ENCODE peak calls at places on chromosomes 2 and 18, in ten cellular contexts. One of them, this sample, is unnamed. For H3K4me1, the result is how much of the 10 kb centered on the place peaks cover.

GRCh38 chr2:238141541-238142318 is 3.3 kb downstream of the KLHL30 start:
- DNase-seq in ovary: no peak
- DNase-seq in neural progenitor cell: no peak
- DNase-seq in cardiac muscle cell: no peak
- DNase-seq in PC-9: peak
- DNase-seq in colonic mucosa: peak
- DNase-seq in H9: no peak
- DNase-seq in uterus: no peak
- DNase-seq in kidney: peak
- DNase-seq in spleen: no peak
- DNase-seq in this sample: peak

GRCh38 chr18:22219568-22220355 is 50.4 kb downstream of the GATA6 start:
- DNase-seq in spleen: no peak
- DNase-seq in cardiac muscle cell: no peak
- DNase-seq in H9: peak
- DNase-seq in PC-9: no peak
- DNase-seq in neural progenitor cell: peak
- DNase-seq in kidney: no peak
- DNase-seq in ovary: no peak
- DNase-seq in colonic mucosa: no peak
- DNase-seq in uterus: no peak
- DNase-seq in this sample: no peak

GRCh38 chr2:176470713-176471112 is 201.5 kb downstream of the MTX2 start:
- DNase-seq in cardiac muscle cell: no peak
- DNase-seq in uterus: no peak
- DNase-seq in PC-9: no peak
- DNase-seq in colonic mucosa: no peak
- DNase-seq in ovary: no peak
- DNase-seq in H9: no peak
- DNase-seq in spleen: no peak
- DNase-seq in kidney: no peak
- DNase-seq in neural progenitor cell: no peak
- DNase-seq in this sample: no peak

GRCh38 chr2:113872201-113872600 is 17.7 kb upstream of the ACTR3 start:
- DNase-seq in spleen: no peak
- DNase-seq in colonic mucosa: no peak
- DNase-seq in H9: no peak
- DNase-seq in uterus: no peak
- DNase-seq in ovary: no peak
- DNase-seq in kidney: no peak
- DNase-seq in neural progenitor cell: no peak
- DNase-seq in cardiac muscle cell: no peak
- DNase-seq in PC-9: no peak
- DNase-seq in this sample: no peak

GRCh38 chr18:68083131-68083530 is 566.6 kb upstream of the DSEL start:
- DNase-seq in cardiac muscle cell: no peak
- DNase-seq in uterus: no peak
- DNase-seq in ovary: no peak
- DNase-seq in kidney: no peak
- DNase-seq in colonic mucosa: no peak
- DNase-seq in neural progenitor cell: no peak
- DNase-seq in PC-9: no peak
- DNase-seq in H9: no peak
- DNase-seq in spleen: no peak
- DNase-seq in this sample: no peak

GRCh38 chr2:169775765-169776482 is 22.7 kb upstream of the SSB start:
- DNase-seq in PC-9: no peak
- DNase-seq in cardiac muscle cell: no peak
- DNase-seq in neural progenitor cell: no peak
- DNase-seq in H9: no peak
- DNase-seq in colonic mucosa: no peak
- DNase-seq in kidney: no peak
- DNase-seq in ovary: no peak
- DNase-seq in spleen: no peak
- DNase-seq in uterus: no peak
- DNase-seq in this sample: no peak

GRCh38 chr2:54722641-54723299 is 692 bp upstream of the EML6 start:
- DNase-seq in spleen: no peak
- DNase-seq in colonic mucosa: peak
- DNase-seq in H9: no peak
- DNase-seq in cardiac muscle cell: peak
- DNase-seq in neural progenitor cell: no peak
- DNase-seq in kidney: no peak
- DNase-seq in ovary: no peak
- DNase-seq in uterus: no peak
- DNase-seq in PC-9: no peak
- DNase-seq in this sample: no peak

GRCh38 chr18:11850821-11851155 is 425 bp upstream of the CHMP1B start:
- DNase-seq in ovary: no peak
- DNase-seq in uterus: no peak
- DNase-seq in kidney: no peak
- DNase-seq in colonic mucosa: no peak
- DNase-seq in cardiac muscle cell: no peak
- DNase-seq in neural progenitor cell: no peak
- DNase-seq in H9: no peak
- DNase-seq in spleen: no peak
- DNase-seq in PC-9: no peak
- DNase-seq in this sample: no peak

DNA sequence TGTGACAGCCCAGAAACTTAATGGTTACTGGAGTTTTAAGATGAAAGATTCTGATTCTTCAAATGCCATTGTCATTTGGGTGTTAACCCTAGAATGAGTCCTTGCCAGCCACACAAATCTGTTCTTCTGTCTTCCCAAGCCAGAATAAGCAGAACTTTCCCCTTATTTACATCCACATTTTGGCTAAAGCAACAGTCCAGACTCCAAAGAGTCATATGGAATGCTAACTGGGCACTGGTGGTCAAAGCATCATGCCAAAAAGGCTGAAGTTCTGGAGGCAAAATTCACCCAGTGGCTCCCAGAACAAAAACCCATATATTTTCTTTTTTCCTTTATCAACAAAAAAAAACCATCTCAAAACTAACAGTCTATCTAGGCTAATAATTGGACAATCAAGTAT is 89.7 kb upstream of the SETBP1 start:
- DNase-seq in PC-9: no peak
- DNase-seq in ovary: no peak
- DNase-seq in spleen: no peak
- DNase-seq in neural progenitor cell: no peak
- DNase-seq in colonic mucosa: no peak
- DNase-seq in kidney: no peak
- DNase-seq in uterus: no peak
- DNase-seq in cardiac muscle cell: no peak
- DNase-seq in H9: no peak
- DNase-seq in this sample: no peak
- H3K4me1 ChIP-seq in PC-9: under half
- H3K4me1 ChIP-seq in ovary: under half
- H3K4me1 ChIP-seq in spleen: under half
- H3K4me1 ChIP-seq in neural progenitor cell: under half
- H3K4me1 ChIP-seq in colonic mucosa: under half
- H3K4me1 ChIP-seq in kidney: under half
- H3K4me1 ChIP-seq in uterus: under half
- H3K4me1 ChIP-seq in cardiac muscle cell: under half
- H3K4me1 ChIP-seq in H9: under half
- H3K4me1 ChIP-seq in this sample: under half

DNA sequence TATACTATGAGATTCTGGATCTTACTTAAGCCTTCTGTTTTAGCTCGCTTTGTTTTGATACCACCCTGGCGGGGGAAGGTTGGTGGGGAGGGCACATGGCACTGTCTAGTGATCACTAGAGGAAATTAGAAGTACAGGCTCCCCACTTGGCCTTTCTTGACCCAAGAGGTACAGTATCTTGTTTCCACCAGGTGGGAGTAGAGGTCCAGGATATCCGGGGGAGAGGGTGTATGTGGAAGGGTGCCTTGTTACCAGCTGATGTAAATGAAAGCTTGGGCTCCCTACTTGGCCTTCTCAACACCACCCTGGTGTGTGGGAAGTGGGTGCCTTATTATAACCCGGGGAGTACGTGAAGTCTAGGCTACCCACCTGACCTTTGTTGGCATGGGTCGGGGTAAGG is 7.5 kb downstream of the GALNT1 start:
- DNase-seq in cardiac muscle cell: peak
- DNase-seq in uterus: no peak
- DNase-seq in H9: peak
- DNase-seq in colonic mucosa: no peak
- DNase-seq in spleen: no peak
- DNase-seq in PC-9: no peak
- DNase-seq in ovary: no peak
- DNase-seq in kidney: no peak
- DNase-seq in neural progenitor cell: peak
- DNase-seq in this sample: no peak
- TF ChIP-seq CTCF in cardiac muscle cell: no peak
- TF ChIP-seq CTCF in uterus: no peak
- TF ChIP-seq CTCF in H9: peak
- TF ChIP-seq CTCF in colonic mucosa: no peak
- TF ChIP-seq CTCF in spleen: no peak
- TF ChIP-seq CTCF in PC-9: no peak
- TF ChIP-seq CTCF in ovary: no peak
- TF ChIP-seq CTCF in kidney: no peak
- TF ChIP-seq CTCF in neural progenitor cell: peak
- TF ChIP-seq CTCF in this sample: no peak

DNA sequence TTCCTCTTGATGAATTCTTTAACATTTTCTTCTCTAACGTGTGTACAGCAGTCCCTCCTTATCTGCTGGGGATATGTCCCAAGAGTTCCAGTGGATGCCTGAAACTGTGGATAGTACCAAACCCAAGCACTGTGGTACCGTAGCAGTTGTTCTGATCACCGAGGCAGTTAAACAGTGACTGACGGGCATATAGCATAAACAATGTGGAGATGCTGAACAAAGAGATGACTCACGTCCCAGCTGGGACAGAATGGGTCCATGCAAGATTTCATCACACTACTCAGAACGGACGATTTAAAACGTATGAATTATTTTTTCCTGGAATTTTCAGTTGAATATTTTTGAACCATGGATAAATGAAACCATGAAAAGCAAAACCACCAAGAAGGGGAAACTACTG is 54.5 kb upstream of the SPAG16 start:
- DNase-seq in kidney: no peak
- DNase-seq in PC-9: no peak
- DNase-seq in colonic mucosa: no peak
- DNase-seq in ovary: no peak
- DNase-seq in spleen: no peak
- DNase-seq in cardiac muscle cell: no peak
- DNase-seq in uterus: no peak
- DNase-seq in neural progenitor cell: no peak
- DNase-seq in H9: no peak
- DNase-seq in this sample: no peak
- H3K27ac ChIP-seq in kidney: no peak
- H3K27ac ChIP-seq in PC-9: no peak
- H3K27ac ChIP-seq in colonic mucosa: no peak
- H3K27ac ChIP-seq in ovary: no peak
- H3K27ac ChIP-seq in spleen: no peak
- H3K27ac ChIP-seq in cardiac muscle cell: no peak
- H3K27ac ChIP-seq in uterus: no peak
- H3K27ac ChIP-seq in neural progenitor cell: no peak
- H3K27ac ChIP-seq in H9: no peak
- H3K27ac ChIP-seq in this sample: no peak

GRCh38 chr2:174611851-174612250 is 14.2 kb upstream of the WIPF1 start:
- DNase-seq in neural progenitor cell: no peak
- DNase-seq in cardiac muscle cell: no peak
- DNase-seq in PC-9: no peak
- DNase-seq in kidney: no peak
- DNase-seq in ovary: no peak
- DNase-seq in H9: no peak
- DNase-seq in spleen: no peak
- DNase-seq in colonic mucosa: no peak
- DNase-seq in uterus: no peak
- DNase-seq in this sample: no peak
- H3K4me1 ChIP-seq in neural progenitor cell: under half
- H3K4me1 ChIP-seq in cardiac muscle cell: under half
- H3K4me1 ChIP-seq in PC-9: under half
- H3K4me1 ChIP-seq in kidney: under half
- H3K4me1 ChIP-seq in ovary: under half
- H3K4me1 ChIP-seq in H9: under half
- H3K4me1 ChIP-seq in spleen: half or more
- H3K4me1 ChIP-seq in colonic mucosa: under half
- H3K4me1 ChIP-seq in uterus: under half
- H3K4me1 ChIP-seq in this sample: under half

GRCh38 chr2:53711271-53711780 is 56.3 kb upstream of the CHAC2 start:
- DNase-seq in colonic mucosa: no peak
- DNase-seq in kidney: no peak
- DNase-seq in ovary: no peak
- DNase-seq in PC-9: no peak
- DNase-seq in H9: no peak
- DNase-seq in cardiac muscle cell: no peak
- DNase-seq in spleen: no peak
- DNase-seq in uterus: no peak
- DNase-seq in neural progenitor cell: no peak
- DNase-seq in this sample: no peak

GRCh38 chr2:53715568-53715967 is 52.0 kb upstream of the CHAC2 start:
- DNase-seq in PC-9: no peak
- DNase-seq in ovary: no peak
- DNase-seq in spleen: no peak
- DNase-seq in neural progenitor cell: no peak
- DNase-seq in colonic mucosa: no peak
- DNase-seq in cardiac muscle cell: no peak
- DNase-seq in kidney: no peak
- DNase-seq in uterus: no peak
- DNase-seq in H9: no peak
- DNase-seq in this sample: no peak
- TF ChIP-seq CTCF in PC-9: peak
- TF ChIP-seq CTCF in ovary: no peak
- TF ChIP-seq CTCF in spleen: peak
- TF ChIP-seq CTCF in neural progenitor cell: peak
- TF ChIP-seq CTCF in colonic mucosa: peak
- TF ChIP-seq CTCF in cardiac muscle cell: peak
- TF ChIP-seq CTCF in kidney: peak
- TF ChIP-seq CTCF in uterus: peak
- TF ChIP-seq CTCF in H9: peak
- TF ChIP-seq CTCF in this sample: peak

DNA sequence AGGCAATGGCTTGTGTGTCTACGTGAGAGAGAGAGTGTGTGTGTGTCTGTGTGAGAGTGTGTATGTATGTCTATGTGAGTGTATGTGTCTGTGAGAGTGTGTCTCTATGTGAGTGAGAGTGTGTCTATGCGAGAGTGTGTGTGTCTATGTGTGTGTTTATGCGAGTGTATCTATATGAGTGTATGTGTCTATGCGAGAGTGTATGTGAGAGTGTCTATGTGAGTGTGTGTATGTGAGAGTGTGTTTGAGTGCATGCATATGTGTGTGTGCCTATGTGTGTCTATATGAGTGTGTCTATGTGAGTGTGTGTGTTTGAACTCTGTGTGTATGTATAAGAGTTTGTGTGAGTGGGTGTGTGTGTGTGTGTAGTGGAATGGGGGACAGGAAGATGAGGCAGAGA is 9.8 kb upstream of the GNLY start:
- DNase-seq in colonic mucosa: no peak
- DNase-seq in H9: no peak
- DNase-seq in spleen: no peak
- DNase-seq in kidney: no peak
- DNase-seq in neural progenitor cell: no peak
- DNase-seq in uterus: no peak
- DNase-seq in PC-9: no peak
- DNase-seq in cardiac muscle cell: no peak
- DNase-seq in ovary: no peak
- DNase-seq in this sample: no peak
- H3K27ac ChIP-seq in colonic mucosa: no peak
- H3K27ac ChIP-seq in H9: no peak
- H3K27ac ChIP-seq in spleen: no peak
- H3K27ac ChIP-seq in kidney: no peak
- H3K27ac ChIP-seq in neural progenitor cell: no peak
- H3K27ac ChIP-seq in uterus: no peak
- H3K27ac ChIP-seq in PC-9: no peak
- H3K27ac ChIP-seq in cardiac muscle cell: no peak
- H3K27ac ChIP-seq in ovary: no peak
- H3K27ac ChIP-seq in this sample: no peak